ENCODE peak calls at places on chromosomes 5 and 9, in five cellular contexts. O is T-helper 2 cell; D is GM12892; C is BE2C; B is stimulated activated naive CD4-positive, alpha-beta T cell. K is an unnamed sample.
A peak's percentile ranks its signal among the peaks of the same experiment; 100 is the strongest.

GRCh38 chr9:121169094-121169601 is 32.5 kb downstream of the RAB14 start:
- DNase-seq in D (no peak), C (peak; percentile 18), O (peak; percentile 39), B (peak; percentile 37), K (peak; percentile 41)

GRCh38 chr9:127634021-127634420 is 21.9 kb downstream of the STXBP1 start:
- DNase-seq in D (no peak), O (no peak), B (no peak), C (no peak), K (peak; percentile 33)

GRCh38 chr9:6592231-6592630 is 53.3 kb downstream of the GLDC start:
- DNase-seq in O (no peak), C (no peak), B (no peak), D (no peak), K (no peak)

GRCh38 chr5:138953370-138954256 is 78.5 kb upstream of the LRRTM2 start:
- DNase-seq in D (no peak), O (no peak), B (peak; percentile 4), C (peak; percentile 99), K (peak; percentile 83)

GRCh38 chr9:135797507-135798302 is 95.7 kb downstream of the KCNT1 start:
- DNase-seq in O (no peak), B (no peak), C (peak; percentile 83), D (no peak), K (peak; percentile 89)

GRCh38 chr9:119318371-119318770 is 50.9 kb downstream of the BRINP1 start:
- DNase-seq in B (no peak), D (no peak), C (no peak), O (no peak), K (peak; percentile 13)

GRCh38 chr5:40676643-40677333 is 2.9 kb upstream of the PTGER4 start:
- DNase-seq in C (no peak), D (no peak), O (no peak), B (no peak), K (peak; percentile 88)

GRCh38 chr5:34716986-34717385 is 60.9 kb downstream of the RAI14 start:
- DNase-seq in O (no peak), B (no peak), D (no peak), C (no peak), K (no peak)

GRCh38 chr9:14326264-14326826 is 12.4 kb upstream of the NFIB start:
- DNase-seq in O (no peak), D (no peak), B (no peak), C (no peak), K (peak; percentile 75)

GRCh38 chr5:149320791-149321330 is 24.4 kb upstream of the GRPEL2 start:
- DNase-seq in D (no peak), B (no peak), C (peak; percentile 95), O (no peak), K (peak; percentile 95)

GRCh38 chr5:54309237-54309636 is 1.1 kb downstream of the ARL15 start:
- DNase-seq in C (no peak), B (no peak), O (no peak), D (no peak), K (peak; percentile 9)

GRCh38 chr9:77856615-77857014 is 175.0 kb downstream of the GNAQ start:
- DNase-seq in B (no peak), D (no peak), O (no peak), C (no peak), K (no peak)

GRCh38 chr5:159975462-159976019 is 33.4 kb upstream of the TTC1 start:
- DNase-seq in O (no peak), C (no peak), B (no peak), D (no peak), K (peak; percentile 24)

GRCh38 chr5:160021818-160022446 is 13.0 kb downstream of the TTC1 start:
- DNase-seq in B (peak; percentile 42), D (peak; percentile 15), O (peak; percentile 22), C (peak; percentile 54), K (peak; percentile 50)

GRCh38 chr5:124824637-124825158 is 78.3 kb upstream of the ZNF608 start:
- DNase-seq in O (no peak), D (no peak), B (no peak), C (no peak), K (no peak)

GRCh38 chr5:65570598-65571226 is 7.6 kb downstream of the PPWD1 start:
- DNase-seq in O (no peak), D (no peak), C (no peak), B (no peak), K (no peak)

GRCh38 chr9:97705354-97705950 is 8.3 kb upstream of the XPA start:
- DNase-seq in B (no peak), D (no peak), O (no peak), C (no peak), K (no peak)

GRCh38 chr9:125519741-125520140 is 187.3 kb downstream of the MAPKAP1 start:
- DNase-seq in B (no peak), C (no peak), O (no peak), D (no peak), K (no peak)

GRCh38 chr9:89077519-89077918 is 86.3 kb downstream of the S1PR3 start:
- DNase-seq in O (no peak), C (no peak), D (no peak), B (no peak), K (no peak)

GRCh38 chr5:14458414-14458813 is 123.2 kb upstream of the OTULINL start:
- DNase-seq in B (no peak), C (no peak), D (no peak), O (no peak), K (no peak)

K was measured in SJCRH30.